ENCODE peak calls at places on chromosomes 1 and 21, in eight cellular contexts. B is EL; T is amniotic stem cell; H is posterior cingulate gyrus; O is left lung; Y is M059J; Z is stimulated activated CD8-positive, alpha-beta memory T cell treated with anti-CD3 and anti-CD28 coated beads, Interleukin-2, amount 100 ng/mL, for 48 hours; N is iPS DF 19.7. D is an unnamed sample.

GRCh38 chr1:172658871-172659453 is at the start of gene FASLG:
- DNase-seq in H (no peak), O (no peak), N (no peak), B (no peak), T (no peak), Z (peak), Y (no peak), D (no peak)

GRCh38 chr1:28190996-28191645 is 14.6 kb upstream of the PTAFR start:
- DNase-seq in Y (no peak), H (no peak), Z (no peak), T (no peak), B (no peak), N (no peak), O (no peak), D (no peak)

GRCh38 chr1:174998569-174999215 is 1.1 kb upstream of the CACYBP start:
- DNase-seq in O (no peak), Z (no peak), H (no peak), B (peak), Y (peak), T (no peak), N (peak), D (no peak)

GRCh38 chr1:93715529-93716126 is 34.0 kb upstream of the BCAR3 start:
- DNase-seq in H (no peak), Z (peak), O (no peak), T (no peak), N (no peak), Y (peak), B (no peak), D (no peak)

GRCh38 chr1:50829010-50829958 is 130.8 kb downstream of the FAF1 start:
- DNase-seq in T (no peak), Y (peak), O (no peak), B (peak), H (no peak), Z (no peak), N (no peak), D (no peak)

GRCh38 chr1:157700305-157700704 is 264 bp downstream of the FCRL3 start:
- DNase-seq in Z (no peak), O (no peak), B (no peak), H (no peak), Y (no peak), T (no peak), N (no peak), D (no peak)

GRCh38 chr1:40840526-40841323 is 21.4 kb downstream of the CITED4 start:
- DNase-seq in Z (no peak), N (no peak), H (no peak), O (no peak), Y (no peak), T (no peak), B (no peak), D (no peak)

GRCh38 chr1:26218906-26219494 is 15.0 kb upstream of the CEP85 start:
- DNase-seq in Z (no peak), H (no peak), B (no peak), T (no peak), N (no peak), O (no peak), Y (peak), D (no peak)

GRCh38 chr1:234647758-234648157 is 37.8 kb upstream of the IRF2BP2 start:
- DNase-seq in Z (no peak), Y (peak), O (no peak), B (no peak), N (no peak), H (no peak), T (no peak), D (no peak)

GRCh38 chr1:173405758-173406344 is 71.3 kb upstream of the PRDX6 start:
- DNase-seq in Y (peak), B (peak), O (no peak), T (peak), N (no peak), Z (no peak), H (no peak), D (no peak)

GRCh38 chr21:45640888-45641479 is 2.5 kb upstream of the PCBP3 start:
- DNase-seq in N (peak), Y (no peak), H (no peak), B (peak), O (no peak), T (no peak), Z (no peak), D (no peak)

GRCh38 chr1:247281001-247281574 is 25.2 kb downstream of the VN1R5 start:
- DNase-seq in B (peak), N (no peak), H (no peak), T (no peak), O (no peak), Y (peak), Z (no peak), D (no peak)

D was measured in stromal cell of bone marrow.